ENCODE peak calls at places on chromosome 10, in ten cellular contexts. One of them, this sample, is unnamed. For H3K4me1, the result is how much of the 10 kb centered on the place peaks cover.

GRCh38 chr10:126867567-126868365 is 37.5 kb upstream of the DOCK1 start:
- DNase-seq in left ventricle myocardium inferior: no peak
- DNase-seq in neural progenitor cell: no peak
- DNase-seq in psoas muscle: no peak
- DNase-seq in CD8-positive, alpha-beta T cell: no peak
- DNase-seq in aorta: no peak
- DNase-seq in GM23248: peak
- DNase-seq in SK-N-SH: no peak
- DNase-seq in spleen: peak
- DNase-seq in cardiac muscle cell: peak
- DNase-seq in this sample: no peak

GRCh38 chr10:86263209-86263608 is 103.4 kb downstream of the GRID1 start:
- DNase-seq in spleen: peak
- DNase-seq in psoas muscle: no peak
- DNase-seq in cardiac muscle cell: no peak
- DNase-seq in CD8-positive, alpha-beta T cell: no peak
- DNase-seq in left ventricle myocardium inferior: no peak
- DNase-seq in SK-N-SH: peak
- DNase-seq in aorta: no peak
- DNase-seq in neural progenitor cell: no peak
- DNase-seq in GM23248: no peak
- DNase-seq in this sample: no peak

GRCh38 chr10:11719496-11719895 is 22.7 kb upstream of the ECHDC3 start:
- DNase-seq in GM23248: no peak
- DNase-seq in cardiac muscle cell: no peak
- DNase-seq in left ventricle myocardium inferior: no peak
- DNase-seq in psoas muscle: no peak
- DNase-seq in neural progenitor cell: no peak
- DNase-seq in aorta: no peak
- DNase-seq in CD8-positive, alpha-beta T cell: no peak
- DNase-seq in SK-N-SH: no peak
- DNase-seq in spleen: no peak
- DNase-seq in this sample: no peak

GRCh38 chr10:125375210-125375609 is 214.8 kb upstream of the CTBP2 start:
- DNase-seq in spleen: no peak
- DNase-seq in SK-N-SH: no peak
- DNase-seq in CD8-positive, alpha-beta T cell: no peak
- DNase-seq in neural progenitor cell: no peak
- DNase-seq in psoas muscle: no peak
- DNase-seq in cardiac muscle cell: no peak
- DNase-seq in GM23248: no peak
- DNase-seq in left ventricle myocardium inferior: no peak
- DNase-seq in aorta: no peak
- DNase-seq in this sample: no peak

GRCh38 chr10:639751-640672 is 49.5 kb downstream of the DIP2C start:
- DNase-seq in neural progenitor cell: no peak
- DNase-seq in spleen: peak
- DNase-seq in left ventricle myocardium inferior: no peak
- DNase-seq in CD8-positive, alpha-beta T cell: no peak
- DNase-seq in SK-N-SH: no peak
- DNase-seq in GM23248: no peak
- DNase-seq in cardiac muscle cell: no peak
- DNase-seq in aorta: no peak
- DNase-seq in psoas muscle: no peak
- DNase-seq in this sample: no peak

GRCh38 chr10:69317175-69318086 is 39.1 kb downstream of the HK1 start:
- DNase-seq in SK-N-SH: no peak
- DNase-seq in spleen: peak
- DNase-seq in cardiac muscle cell: no peak
- DNase-seq in GM23248: no peak
- DNase-seq in neural progenitor cell: no peak
- DNase-seq in psoas muscle: no peak
- DNase-seq in aorta: no peak
- DNase-seq in left ventricle myocardium inferior: no peak
- DNase-seq in CD8-positive, alpha-beta T cell: no peak
- DNase-seq in this sample: no peak

GRCh38 chr10:30459283-30459682 is 25.3 kb downstream of the MAP3K8 start:
- DNase-seq in psoas muscle: peak
- DNase-seq in aorta: peak
- DNase-seq in left ventricle myocardium inferior: peak
- DNase-seq in SK-N-SH: no peak
- DNase-seq in cardiac muscle cell: no peak
- DNase-seq in spleen: peak
- DNase-seq in GM23248: no peak
- DNase-seq in neural progenitor cell: no peak
- DNase-seq in CD8-positive, alpha-beta T cell: no peak
- DNase-seq in this sample: no peak

GRCh38 chr10:30160431-30160982 is 101.1 kb upstream of the JCAD start:
- DNase-seq in cardiac muscle cell: peak
- DNase-seq in GM23248: no peak
- DNase-seq in SK-N-SH: no peak
- DNase-seq in spleen: no peak
- DNase-seq in psoas muscle: no peak
- DNase-seq in neural progenitor cell: no peak
- DNase-seq in left ventricle myocardium inferior: no peak
- DNase-seq in CD8-positive, alpha-beta T cell: no peak
- DNase-seq in aorta: no peak
- DNase-seq in this sample: no peak

DNA sequence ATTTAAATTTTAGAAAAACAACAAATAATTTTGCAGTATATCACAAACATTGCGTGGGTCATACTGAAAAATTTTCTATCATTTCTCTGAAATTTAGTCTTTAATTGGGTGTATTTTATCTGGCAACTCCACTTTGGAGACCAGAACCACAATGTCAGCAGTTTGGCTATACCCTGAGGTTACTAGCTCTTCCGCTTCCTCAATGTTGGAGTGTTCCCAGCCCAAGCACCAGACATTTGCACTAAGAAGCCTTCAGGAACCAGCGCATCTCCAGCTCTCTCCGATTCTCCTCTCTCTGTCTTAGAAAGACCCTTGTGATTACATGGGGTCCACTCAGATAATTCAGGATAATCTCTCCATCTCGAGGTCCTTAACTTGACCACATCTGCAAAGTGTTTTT is 43.2 kb upstream of the ADRB1 start:
- DNase-seq in left ventricle myocardium inferior: no peak
- DNase-seq in GM23248: no peak
- DNase-seq in CD8-positive, alpha-beta T cell: no peak
- DNase-seq in cardiac muscle cell: no peak
- DNase-seq in spleen: no peak
- DNase-seq in neural progenitor cell: no peak
- DNase-seq in psoas muscle: no peak
- DNase-seq in SK-N-SH: no peak
- DNase-seq in aorta: no peak
- DNase-seq in this sample: no peak
- H3K4me1 ChIP-seq in left ventricle myocardium inferior: under half
- H3K4me1 ChIP-seq in GM23248: under half
- H3K4me1 ChIP-seq in CD8-positive, alpha-beta T cell: under half
- H3K4me1 ChIP-seq in cardiac muscle cell: under half
- H3K4me1 ChIP-seq in spleen: under half
- H3K4me1 ChIP-seq in neural progenitor cell: under half
- H3K4me1 ChIP-seq in psoas muscle: under half
- H3K4me1 ChIP-seq in SK-N-SH: under half
- H3K4me1 ChIP-seq in aorta: under half
- H3K4me1 ChIP-seq in this sample: under half

GRCh38 chr10:116998172-116998571 is 6.8 kb downstream of the SHTN1 start:
- DNase-seq in spleen: no peak
- DNase-seq in SK-N-SH: no peak
- DNase-seq in CD8-positive, alpha-beta T cell: no peak
- DNase-seq in psoas muscle: no peak
- DNase-seq in neural progenitor cell: no peak
- DNase-seq in left ventricle myocardium inferior: no peak
- DNase-seq in GM23248: no peak
- DNase-seq in aorta: no peak
- DNase-seq in cardiac muscle cell: no peak
- DNase-seq in this sample: no peak

GRCh38 chr10:116995648-116996047 is 9.3 kb downstream of the SHTN1 start:
- DNase-seq in neural progenitor cell: peak
- DNase-seq in CD8-positive, alpha-beta T cell: no peak
- DNase-seq in SK-N-SH: no peak
- DNase-seq in aorta: no peak
- DNase-seq in psoas muscle: no peak
- DNase-seq in left ventricle myocardium inferior: no peak
- DNase-seq in spleen: no peak
- DNase-seq in cardiac muscle cell: no peak
- DNase-seq in GM23248: no peak
- DNase-seq in this sample: no peak

GRCh38 chr10:116993610-116994009 is 11.4 kb downstream of the SHTN1 start:
- DNase-seq in spleen: no peak
- DNase-seq in left ventricle myocardium inferior: no peak
- DNase-seq in cardiac muscle cell: no peak
- DNase-seq in CD8-positive, alpha-beta T cell: no peak
- DNase-seq in SK-N-SH: no peak
- DNase-seq in aorta: no peak
- DNase-seq in GM23248: no peak
- DNase-seq in psoas muscle: no peak
- DNase-seq in neural progenitor cell: no peak
- DNase-seq in this sample: no peak

GRCh38 chr10:116994113-116994890 is 10.7 kb downstream of the SHTN1 start:
- DNase-seq in psoas muscle: no peak
- DNase-seq in left ventricle myocardium inferior: no peak
- DNase-seq in cardiac muscle cell: no peak
- DNase-seq in GM23248: no peak
- DNase-seq in neural progenitor cell: no peak
- DNase-seq in aorta: no peak
- DNase-seq in SK-N-SH: no peak
- DNase-seq in spleen: no peak
- DNase-seq in CD8-positive, alpha-beta T cell: no peak
- DNase-seq in this sample: no peak

GRCh38 chr10:116996994-116997393 is 8.0 kb downstream of the SHTN1 start:
- DNase-seq in aorta: no peak
- DNase-seq in spleen: no peak
- DNase-seq in SK-N-SH: no peak
- DNase-seq in neural progenitor cell: no peak
- DNase-seq in GM23248: no peak
- DNase-seq in left ventricle myocardium inferior: no peak
- DNase-seq in cardiac muscle cell: no peak
- DNase-seq in CD8-positive, alpha-beta T cell: no peak
- DNase-seq in psoas muscle: no peak
- DNase-seq in this sample: no peak
- H3K4me3 ChIP-seq in aorta: no peak
- H3K4me3 ChIP-seq in spleen: no peak
- H3K4me3 ChIP-seq in SK-N-SH: no peak
- H3K4me3 ChIP-seq in neural progenitor cell: no peak
- H3K4me3 ChIP-seq in GM23248: no peak
- H3K4me3 ChIP-seq in left ventricle myocardium inferior: no peak
- H3K4me3 ChIP-seq in cardiac muscle cell: no peak
- H3K4me3 ChIP-seq in CD8-positive, alpha-beta T cell: no peak
- H3K4me3 ChIP-seq in psoas muscle: no peak
- H3K4me3 ChIP-seq in this sample: no peak

GRCh38 chr10:88983206-88983605 is 7.4 kb upstream of the FAS start:
- DNase-seq in left ventricle myocardium inferior: no peak
- DNase-seq in psoas muscle: no peak
- DNase-seq in GM23248: no peak
- DNase-seq in neural progenitor cell: no peak
- DNase-seq in aorta: no peak
- DNase-seq in SK-N-SH: no peak
- DNase-seq in cardiac muscle cell: peak
- DNase-seq in spleen: no peak
- DNase-seq in CD8-positive, alpha-beta T cell: no peak
- DNase-seq in this sample: no peak

GRCh38 chr10:88982360-88982759 is 8.2 kb upstream of the FAS start:
- DNase-seq in GM23248: no peak
- DNase-seq in left ventricle myocardium inferior: no peak
- DNase-seq in aorta: no peak
- DNase-seq in CD8-positive, alpha-beta T cell: no peak
- DNase-seq in spleen: no peak
- DNase-seq in cardiac muscle cell: peak
- DNase-seq in neural progenitor cell: no peak
- DNase-seq in SK-N-SH: no peak
- DNase-seq in psoas muscle: no peak
- DNase-seq in this sample: no peak

GRCh38 chr10:88983939-88984338 is 6.7 kb upstream of the FAS start:
- DNase-seq in spleen: no peak
- DNase-seq in left ventricle myocardium inferior: no peak
- DNase-seq in neural progenitor cell: no peak
- DNase-seq in SK-N-SH: no peak
- DNase-seq in aorta: no peak
- DNase-seq in psoas muscle: no peak
- DNase-seq in GM23248: no peak
- DNase-seq in cardiac muscle cell: no peak
- DNase-seq in CD8-positive, alpha-beta T cell: no peak
- DNase-seq in this sample: no peak

GRCh38 chr10:88986549-88987242 is 3.9 kb upstream of the FAS start:
- DNase-seq in spleen: no peak
- DNase-seq in neural progenitor cell: peak
- DNase-seq in CD8-positive, alpha-beta T cell: no peak
- DNase-seq in GM23248: peak
- DNase-seq in SK-N-SH: peak
- DNase-seq in psoas muscle: no peak
- DNase-seq in cardiac muscle cell: peak
- DNase-seq in aorta: no peak
- DNase-seq in left ventricle myocardium inferior: no peak
- DNase-seq in this sample: no peak

GRCh38 chr10:88984525-88984924 is 6.1 kb upstream of the FAS start:
- DNase-seq in SK-N-SH: no peak
- DNase-seq in GM23248: no peak
- DNase-seq in left ventricle myocardium inferior: no peak
- DNase-seq in CD8-positive, alpha-beta T cell: no peak
- DNase-seq in spleen: no peak
- DNase-seq in neural progenitor cell: no peak
- DNase-seq in cardiac muscle cell: no peak
- DNase-seq in psoas muscle: no peak
- DNase-seq in aorta: no peak
- DNase-seq in this sample: no peak
- H3K27ac ChIP-seq in SK-N-SH: no peak
- H3K27ac ChIP-seq in GM23248: no peak
- H3K27ac ChIP-seq in left ventricle myocardium inferior: peak
- H3K27ac ChIP-seq in CD8-positive, alpha-beta T cell: no peak
- H3K27ac ChIP-seq in spleen: peak
- H3K27ac ChIP-seq in neural progenitor cell: no peak
- H3K27ac ChIP-seq in cardiac muscle cell: no peak
- H3K27ac ChIP-seq in psoas muscle: no peak
- H3K27ac ChIP-seq in aorta: peak
- H3K27ac ChIP-seq in this sample: no peak

GRCh38 chr10:14661818-14662217 is 112.9 kb downstream of the FAM107B start:
- DNase-seq in SK-N-SH: no peak
- DNase-seq in psoas muscle: no peak
- DNase-seq in cardiac muscle cell: no peak
- DNase-seq in GM23248: peak
- DNase-seq in neural progenitor cell: no peak
- DNase-seq in CD8-positive, alpha-beta T cell: no peak
- DNase-seq in spleen: no peak
- DNase-seq in aorta: no peak
- DNase-seq in left ventricle myocardium inferior: no peak
- DNase-seq in this sample: no peak
- H3K4me1 ChIP-seq in SK-N-SH: under half
- H3K4me1 ChIP-seq in psoas muscle: under half
- H3K4me1 ChIP-seq in cardiac muscle cell: under half
- H3K4me1 ChIP-seq in GM23248: under half
- H3K4me1 ChIP-seq in neural progenitor cell: under half
- H3K4me1 ChIP-seq in CD8-positive, alpha-beta T cell: under half
- H3K4me1 ChIP-seq in spleen: half or more
- H3K4me1 ChIP-seq in aorta: under half
- H3K4me1 ChIP-seq in left ventricle myocardium inferior: under half
- H3K4me1 ChIP-seq in this sample: under half

DNA sequence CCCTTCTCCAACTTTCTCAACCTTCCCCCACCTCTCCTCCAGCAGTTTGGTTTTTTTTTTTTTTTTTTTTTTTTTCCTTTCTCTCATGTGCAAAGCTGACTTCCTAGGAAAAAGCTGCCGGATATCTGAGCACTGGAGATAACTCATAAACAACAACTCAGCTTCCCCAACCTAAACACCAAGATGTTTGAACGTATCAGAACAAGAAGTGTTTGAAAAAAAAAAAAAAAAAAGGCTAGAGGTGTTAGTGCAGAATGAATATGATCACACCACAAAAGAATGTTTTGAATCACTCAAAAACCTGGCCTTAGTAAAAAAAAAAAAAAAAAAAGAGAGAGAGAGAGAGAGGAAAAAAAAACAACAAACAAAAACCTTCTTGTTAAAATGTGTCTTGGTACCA is 11.2 kb downstream of the GATA3 start:
- DNase-seq in cardiac muscle cell: no peak
- DNase-seq in psoas muscle: no peak
- DNase-seq in SK-N-SH: no peak
- DNase-seq in spleen: no peak
- DNase-seq in CD8-positive, alpha-beta T cell: no peak
- DNase-seq in GM23248: no peak
- DNase-seq in aorta: no peak
- DNase-seq in neural progenitor cell: no peak
- DNase-seq in left ventricle myocardium inferior: no peak
- DNase-seq in this sample: no peak
- H3K4me3 ChIP-seq in cardiac muscle cell: no peak
- H3K4me3 ChIP-seq in psoas muscle: no peak
- H3K4me3 ChIP-seq in SK-N-SH: peak
- H3K4me3 ChIP-seq in spleen: no peak
- H3K4me3 ChIP-seq in CD8-positive, alpha-beta T cell: no peak
- H3K4me3 ChIP-seq in GM23248: no peak
- H3K4me3 ChIP-seq in aorta: no peak
- H3K4me3 ChIP-seq in neural progenitor cell: no peak
- H3K4me3 ChIP-seq in left ventricle myocardium inferior: no peak
- H3K4me3 ChIP-seq in this sample: no peak

This sample was measured in right cardiac atrium.